ENCODE peak calls at places on chromosomes 1 and 21, in eight cellular contexts. I is GM06990, T is fibroblast of the aortic adventitia, D is right lobe of liver, V is WTC11, M is endothelial cell, G is Peyer's patch, W is omental fat pad. X is an unnamed sample.

GRCh38 chr21:25809013-25809412 is 74.2 kb downstream of the GABPA start:
- DNase-seq in W (no peak), T (peak), V (no peak), G (no peak), M (no peak), D (no peak), I (no peak), X (peak)

GRCh38 chr21:34890724-34891609 is 158.1 kb downstream of the RUNX1 start:
- DNase-seq in M (peak), I (no peak), T (peak), V (peak), W (no peak), D (peak), G (peak), X (no peak)

GRCh38 chr1:209116705-209117104 is 466.8 kb upstream of the CAMK1G start:
- DNase-seq in V (no peak), W (no peak), G (no peak), D (no peak), I (no peak), T (no peak), M (no peak), X (no peak)

GRCh38 chr1:214332950-214333798 is 52.2 kb downstream of the SMYD2 start:
- DNase-seq in M (peak), G (peak), V (peak), I (no peak), W (peak), D (no peak), T (peak), X (peak)

GRCh38 chr1:2003564-2004131 is at the start of gene CFAP74:
- DNase-seq in T (peak), V (peak), W (no peak), G (no peak), D (no peak), I (no peak), M (peak), X (no peak)

GRCh38 chr1:246961939-246962373 is 30.2 kb upstream of the AHCTF1 start:
- DNase-seq in V (no peak), T (no peak), W (no peak), G (no peak), D (peak), I (peak), M (no peak), X (no peak)

GRCh38 chr1:15730936-15731335 is 5.1 kb upstream of the SLC25A34 start:
- DNase-seq in W (no peak), I (no peak), V (no peak), G (no peak), D (no peak), M (no peak), T (no peak), X (no peak)

GRCh38 chr1:198932351-198932991 is 293.6 kb downstream of the PTPRC start:
- DNase-seq in G (no peak), I (no peak), D (no peak), T (no peak), V (no peak), M (no peak), W (no peak), X (peak)

GRCh38 chr1:178871551-178872320 is 859 bp upstream of the ANGPTL1 start:
- DNase-seq in T (no peak), W (no peak), D (no peak), V (no peak), I (no peak), M (no peak), G (no peak), X (no peak)

GRCh38 chr1:17584539-17584938 is 45.0 kb downstream of the ARHGEF10L start:
- DNase-seq in W (no peak), D (no peak), I (no peak), V (no peak), T (no peak), M (no peak), G (no peak), X (no peak)

GRCh38 chr1:231075020-231075419 is 35.0 kb upstream of the FAM89A start:
- DNase-seq in W (no peak), G (no peak), T (no peak), D (no peak), M (no peak), I (no peak), V (no peak), X (no peak)

GRCh38 chr1:201468501-201468843 is 516 bp downstream of the PHLDA3 start:
- DNase-seq in M (no peak), G (no peak), I (peak), D (no peak), T (no peak), W (no peak), V (peak), X (peak)

GRCh38 chr1:107782192-107782845 is 182.7 kb downstream of the VAV3 start:
- DNase-seq in D (no peak), T (peak), M (peak), V (no peak), G (no peak), W (no peak), I (peak), X (peak)

GRCh38 chr1:224380003-224380402 is 23.3 kb downstream of the CNIH4 start:
- DNase-seq in M (no peak), D (no peak), W (no peak), G (no peak), V (no peak), I (peak), T (no peak), X (no peak)

GRCh38 chr1:36342426-36343185 is 19.2 kb upstream of the EVA1B start:
- DNase-seq in G (no peak), D (peak), I (no peak), M (peak), W (no peak), V (peak), T (peak), X (peak)

GRCh38 chr1:78843111-78843908 is 163.2 kb downstream of the ADGRL4 start:
- DNase-seq in G (no peak), V (no peak), W (no peak), M (no peak), I (no peak), D (no peak), T (peak), X (no peak)

GRCh38 chr1:100023482-100023881 is 53.7 kb downstream of the SLC35A3 start:
- DNase-seq in T (no peak), V (no peak), G (no peak), M (no peak), I (no peak), W (no peak), D (no peak), X (no peak)

GRCh38 chr1:48789903-48790302 is 13.2 kb upstream of the BEND5 start:
- DNase-seq in I (no peak), V (no peak), G (no peak), W (no peak), T (peak), M (no peak), D (no peak), X (no peak)

GRCh38 chr1:170075186-170075585 is 691 bp upstream of the KIFAP3 start:
- DNase-seq in G (no peak), M (no peak), T (no peak), V (no peak), I (no peak), D (no peak), W (no peak), X (no peak)

GRCh38 chr21:44425895-44426662 is 29.2 kb upstream of the LRRC3 start:
- DNase-seq in M (no peak), T (no peak), G (peak), V (peak), I (no peak), W (no peak), D (peak), X (no peak)

GRCh38 chr1:214566158-214567104 is 15.0 kb upstream of the PTPN14 start:
- DNase-seq in W (no peak), V (no peak), G (no peak), M (no peak), I (no peak), T (peak), D (no peak), X (peak)

GRCh38 chr1:32180186-32181060 is 948 bp downstream of the TXLNA start:
- DNase-seq in T (peak), V (peak), M (peak), I (peak), W (no peak), D (peak), G (peak), X (peak)

GRCh38 chr21:42747267-42747701 is 93.9 kb downstream of the PDE9A start:
- DNase-seq in W (no peak), D (no peak), I (no peak), G (peak), M (no peak), T (no peak), V (no peak), X (no peak)

GRCh38 chr1:160997323-160998038 is 23.5 kb downstream of the F11R start:
- DNase-seq in T (peak), M (peak), W (peak), G (peak), I (no peak), D (peak), V (peak), X (peak)

GRCh38 chr1:6560267-6560666 is 5.2 kb downstream of the TAS1R1 start:
- DNase-seq in V (no peak), D (no peak), W (no peak), T (no peak), G (no peak), I (no peak), M (no peak), X (no peak)

GRCh38 chr1:24302209-24302611 is 16.9 kb upstream of the GRHL3 start:
- DNase-seq in V (no peak), T (peak), G (no peak), M (no peak), I (no peak), D (no peak), W (no peak), X (no peak)

GRCh38 chr21:42892582-42892930 is 553 bp upstream of the NDUFV3 start:
- DNase-seq in T (no peak), M (no peak), D (no peak), G (no peak), I (no peak), W (no peak), V (no peak), X (no peak)

GRCh38 chr1:19007491-19008441 is 51.3 kb upstream of the IFFO2 start:
- DNase-seq in W (no peak), I (no peak), G (no peak), T (no peak), M (no peak), D (no peak), V (no peak), X (no peak)

GRCh38 chr1:164780863-164781262 is 221.9 kb downstream of the PBX1 start:
- DNase-seq in D (no peak), W (no peak), I (no peak), V (no peak), G (no peak), M (no peak), T (peak), X (peak)

DNA sequence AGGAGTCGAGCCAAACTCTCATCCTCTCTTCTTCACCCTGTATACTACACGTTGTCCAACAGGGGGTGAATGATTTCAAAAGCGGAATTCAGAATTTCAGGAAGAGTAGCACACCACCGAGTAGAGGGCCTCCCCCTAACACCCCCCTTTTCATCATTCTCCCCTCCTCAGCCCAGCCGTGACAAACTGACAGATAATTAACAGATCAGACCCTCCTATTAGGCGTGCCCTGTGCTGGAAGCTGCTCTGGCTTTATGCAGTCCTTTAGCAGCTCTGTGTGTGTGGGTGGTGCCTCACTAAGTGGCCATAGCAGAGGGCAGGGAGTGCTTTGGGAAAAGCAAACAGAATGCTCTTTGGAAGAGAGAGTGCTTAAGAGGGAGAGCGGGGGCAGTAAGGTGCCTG is 44.3 kb downstream of the PEX14 start:
- DNase-seq in T (no peak), W (no peak), M (no peak), V (peak), G (no peak), I (no peak), D (no peak), X (no peak)
- TF ChIP-seq CTCF in T (no peak), W (no peak), M (no peak), V (no peak), G (no peak), I (no peak), D (no peak), X (no peak)

GRCh38 chr1:147080671-147081394 is 91.4 kb downstream of the PRKAB2 start:
- DNase-seq in M (no peak), I (no peak), D (no peak), T (no peak), G (no peak), W (no peak), V (peak), X (no peak)
- TF ChIP-seq CTCF in M (no peak), I (peak), D (no peak), T (no peak), G (no peak), W (no peak), V (no peak), X (no peak)

GRCh38 chr1:9294910-9295636 is 2.4 kb downstream of the SPSB1 start:
- DNase-seq in I (peak), D (no peak), W (no peak), G (peak), M (no peak), V (no peak), T (peak), X (no peak)
- TF ChIP-seq CTCF in I (peak), D (no peak), W (no peak), G (peak), M (no peak), V (no peak), T (peak), X (no peak)

DNA sequence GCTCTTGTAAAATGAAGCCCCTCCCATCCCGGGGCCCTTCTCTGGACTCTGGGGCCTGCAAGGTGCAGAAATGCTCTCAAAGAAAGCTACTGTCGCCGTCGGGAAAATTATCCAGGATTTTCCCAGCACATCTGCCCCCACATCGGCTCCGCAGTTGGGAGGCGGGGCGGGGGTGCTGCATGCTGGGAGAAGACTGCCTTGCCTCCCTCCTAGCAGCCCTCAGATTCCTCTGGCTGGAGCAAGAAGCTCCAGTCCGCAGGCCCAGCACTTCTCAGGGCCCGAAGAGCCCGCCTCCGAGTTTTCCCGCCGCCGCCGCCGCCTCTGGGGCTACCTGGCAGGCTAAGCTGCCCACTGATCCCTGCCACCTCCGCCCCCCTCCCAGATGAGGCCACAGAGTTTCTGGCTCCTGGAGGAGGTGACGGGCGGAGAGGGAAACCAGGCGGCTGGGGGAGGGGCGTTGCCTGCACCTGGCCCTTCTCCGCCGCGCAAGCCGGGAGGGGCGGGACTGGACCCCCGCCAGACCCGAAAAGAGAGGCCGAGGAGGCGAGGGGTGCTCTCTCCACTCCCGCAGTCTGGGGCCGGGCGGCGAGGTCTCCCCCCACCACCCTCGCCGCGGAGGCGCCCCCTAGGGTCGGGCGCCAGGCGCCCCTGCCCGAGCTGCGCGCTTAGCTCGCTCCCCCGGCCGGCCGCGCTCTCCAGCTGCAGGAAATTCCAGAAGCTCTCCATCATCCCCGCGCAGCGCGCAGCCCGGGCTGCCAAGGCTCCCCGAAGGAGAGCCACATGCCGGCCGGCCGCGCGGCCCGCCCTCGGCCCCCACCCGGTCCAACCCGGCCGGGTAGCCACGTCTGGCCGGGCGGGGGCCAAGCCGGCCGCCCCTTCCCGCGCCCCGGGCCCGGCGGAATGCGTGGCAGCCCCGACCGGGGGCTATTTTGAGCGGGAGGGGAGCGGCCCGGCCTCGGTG is 28.8 kb downstream of the AHDC1 start:
- DNase-seq in G (peak), V (peak), I (no peak), M (peak), T (peak), D (peak), W (no peak), X (peak)
- TF ChIP-seq CTCF in G (no peak), V (peak), I (peak), M (peak), T (no peak), D (peak), W (no peak), X (peak)

DNA sequence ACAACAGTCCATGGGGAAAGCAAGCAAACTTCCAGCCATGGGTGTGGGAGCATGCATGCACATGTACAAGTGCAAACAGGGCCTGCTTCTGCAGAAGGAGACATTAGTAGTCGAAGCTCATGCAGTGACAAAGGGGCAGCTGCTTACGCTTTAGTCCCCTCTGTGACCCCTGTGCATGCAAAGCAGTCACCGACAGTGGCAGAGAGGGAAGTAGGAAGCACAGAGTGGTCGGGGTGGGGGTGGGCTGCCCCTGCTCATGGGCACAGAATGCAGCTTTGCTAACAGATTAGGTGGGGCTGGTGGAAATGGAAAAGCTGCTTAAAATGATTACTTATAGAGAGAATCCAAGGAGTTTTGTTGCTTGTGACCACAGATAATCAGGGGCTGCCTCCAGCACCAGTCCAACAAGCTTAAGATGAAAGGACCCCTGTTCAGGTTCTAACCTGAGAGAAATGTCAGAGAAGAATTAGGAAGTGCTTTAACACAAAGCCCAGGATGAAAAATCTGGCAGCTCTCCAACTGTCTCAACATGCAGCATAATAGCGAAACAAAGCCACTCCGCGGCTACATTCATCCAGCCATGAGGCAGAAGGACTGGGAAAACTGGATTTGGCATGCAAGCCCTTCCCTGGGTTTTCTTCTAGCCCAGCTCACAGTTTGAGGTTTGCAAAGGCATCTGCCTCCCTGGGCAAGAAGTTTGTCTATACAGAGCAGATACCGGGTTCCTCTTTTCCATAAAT is 378.8 kb downstream of the KCNH1 start:
- DNase-seq in I (no peak), M (no peak), W (no peak), G (no peak), D (no peak), T (no peak), V (no peak), X (peak)
- TF ChIP-seq CTCF in I (no peak), M (no peak), W (no peak), G (no peak), D (no peak), T (no peak), V (no peak), X (no peak)

GRCh38 chr1:22098752-22099151 is 44.1 kb downstream of the WNT4 start:
- DNase-seq in W (no peak), G (no peak), I (no peak), V (no peak), T (no peak), D (no peak), M (no peak), X (no peak)

GRCh38 chr1:22096036-22096435 is 43.5 kb downstream of the CDC42 start:
- DNase-seq in T (no peak), I (no peak), W (no peak), V (no peak), D (no peak), G (no peak), M (no peak), X (no peak)

GRCh38 chr1:22100168-22100567 is 42.7 kb downstream of the WNT4 start:
- DNase-seq in D (no peak), W (no peak), T (no peak), G (no peak), I (no peak), V (no peak), M (no peak), X (no peak)

GRCh38 chr1:22093513-22093912 is 41.0 kb downstream of the CDC42 start:
- DNase-seq in T (no peak), V (no peak), I (no peak), M (no peak), W (no peak), D (no peak), G (no peak), X (no peak)

GRCh38 chr1:22096463-22096862 is 44.0 kb downstream of the CDC42 start:
- DNase-seq in I (no peak), M (no peak), G (no peak), V (no peak), D (no peak), W (no peak), T (no peak), X (no peak)
- TF ChIP-seq CTCF in I (no peak), M (no peak), G (no peak), V (no peak), D (no peak), W (no peak), T (no peak), X (no peak)

GRCh38 chr1:171983584-171983983 is 142.3 kb downstream of the DNM3 start:
- DNase-seq in D (no peak), T (peak), M (no peak), I (no peak), W (no peak), V (no peak), G (no peak), X (peak)

GRCh38 chr1:171984262-171984661 is 143.0 kb downstream of the DNM3 start:
- DNase-seq in D (peak), G (peak), I (no peak), T (peak), W (no peak), M (no peak), V (no peak), X (no peak)

GRCh38 chr1:171988243-171988642 is 146.9 kb downstream of the DNM3 start:
- DNase-seq in G (no peak), W (no peak), D (no peak), M (no peak), T (no peak), I (no peak), V (no peak), X (no peak)

GRCh38 chr1:171984850-171985485 is 143.7 kb downstream of the DNM3 start:
- DNase-seq in T (peak), I (no peak), D (no peak), G (no peak), V (no peak), M (no peak), W (no peak), X (peak)

GRCh38 chr1:171985639-171986038 is 144.3 kb downstream of the DNM3 start:
- DNase-seq in G (no peak), I (no peak), T (no peak), D (no peak), V (no peak), W (no peak), M (peak), X (peak)
- TF ChIP-seq CTCF in G (no peak), I (peak), T (peak), D (no peak), V (no peak), W (no peak), M (peak), X (peak)